ENCODE peak calls at places on chromosomes 12 and 14, in seven cellular contexts. D, W, M, Y, E, H and X are unnamed samples.
A peak's percentile ranks its signal among the peaks of the same experiment; 100 is the strongest.

GRCh38 chr12:69254046-69254445 is 14.7 kb downstream of the CPSF6 start:
- DNase-seq in W (peak; percentile 26), M (no peak), D (peak; percentile 63), E (peak; percentile 45), Y (no peak), H (peak; percentile 36), X (peak; percentile 82)

GRCh38 chr12:108063192-108063591 is 65.9 kb upstream of the WSCD2 start:
- DNase-seq in Y (no peak), H (no peak), D (peak; percentile 57), M (no peak), E (peak; percentile 41), W (no peak), X (peak; percentile 42)

GRCh38 chr14:38391334-38391733 is 135.4 kb upstream of the CLEC14A start:
- DNase-seq in H (no peak), W (no peak), M (no peak), Y (no peak), E (no peak), D (no peak), X (peak; percentile 30)

GRCh38 chr12:124750787-124751471 is 112.7 kb downstream of the SCARB1 start:
- DNase-seq in M (no peak), D (no peak), E (peak; percentile 39), H (no peak), W (no peak), Y (no peak), X (no peak)

GRCh38 chr14:94394594-94395305 is 6.3 kb upstream of the SERPINA1 start:
- DNase-seq in D (peak; percentile 17), E (no peak), H (no peak), M (no peak), Y (no peak), W (no peak), X (no peak)

GRCh38 chr12:53866727-53867126 is 71.9 kb upstream of the HOXC13 start:
- DNase-seq in M (no peak), Y (no peak), D (no peak), W (no peak), H (no peak), E (no peak), X (no peak)

GRCh38 chr14:104132981-104133380 is 5.4 kb upstream of the KIF26A start:
- DNase-seq in Y (no peak), D (no peak), E (no peak), M (no peak), H (no peak), W (no peak), X (no peak)

GRCh38 chr14:78029471-78030372 is 140.5 kb upstream of the NRXN3 start:
- DNase-seq in E (peak; percentile 98), W (peak; percentile 56), Y (no peak), M (no peak), D (peak; percentile 63), H (no peak), X (no peak)

GRCh38 chr12:56206373-56207166 is 15.2 kb downstream of the RNF41 start:
- DNase-seq in M (no peak), E (peak; percentile 47), Y (no peak), D (peak; percentile 56), W (peak; percentile 30), H (no peak), X (peak; percentile 73)

GRCh38 chr14:51495319-51495718 is 156.4 kb upstream of the FRMD6 start:
- DNase-seq in M (no peak), Y (no peak), D (no peak), E (no peak), H (no peak), W (no peak), X (no peak)

GRCh38 chr14:31084385-31084784 is 58.2 kb upstream of the STRN3 start:
- DNase-seq in Y (no peak), E (peak; percentile 39), D (no peak), M (no peak), W (no peak), H (peak; percentile 49), X (no peak)

GRCh38 chr12:56028511-56029165 is 7.8 kb downstream of the IKZF4 start:
- DNase-seq in E (peak; percentile 10), Y (no peak), D (no peak), H (no peak), M (no peak), W (no peak), X (no peak)

GRCh38 chr14:89660183-89660582 is 243.2 kb upstream of the FOXN3 start:
- DNase-seq in W (no peak), M (no peak), H (no peak), E (no peak), D (no peak), Y (no peak), X (no peak)

GRCh38 chr12:86233126-86233525 is 23.1 kb downstream of the MGAT4C start:
- DNase-seq in Y (no peak), D (peak; percentile 62), M (no peak), E (peak; percentile 99), W (peak; percentile 57), H (no peak), X (peak; percentile 65)

GRCh38 chr14:76761849-76762616 is 765 bp downstream of the VASH1 start:
- DNase-seq in H (no peak), M (no peak), E (peak; percentile 86), W (peak; percentile 48), D (no peak), Y (no peak), X (no peak)

GRCh38 chr12:31323466-31324115 is 2.4 kb downstream of the SINHCAF start:
- DNase-seq in E (peak; percentile 99), W (peak; percentile 60), M (peak; percentile 44), H (peak; percentile 63), Y (peak; percentile 34), D (peak; percentile 60), X (peak; percentile 92)

GRCh38 chr12:84676787-84677186 is 235.8 kb downstream of the SLC6A15 start:
- DNase-seq in M (no peak), D (no peak), E (peak; percentile 19), Y (no peak), W (no peak), H (no peak), X (no peak)

GRCh38 chr12:72269491-72269890 is 2.7 kb upstream of the TRHDE start:
- DNase-seq in D (no peak), E (peak; percentile 37), H (no peak), W (no peak), Y (no peak), M (no peak), X (no peak)

GRCh38 chr12:25424186-25424854 is 128.8 kb downstream of the LMNTD1 start:
- DNase-seq in E (no peak), D (no peak), H (no peak), M (no peak), W (no peak), Y (no peak), X (no peak)

GRCh38 chr14:23881292-23881691 is 72.3 kb upstream of the DHRS4 start:
- DNase-seq in Y (no peak), W (no peak), D (no peak), M (no peak), H (no peak), E (no peak), X (no peak)

GRCh38 chr12:94318178-94318577 is 141.5 kb downstream of the CEP83 start:
- DNase-seq in D (no peak), E (no peak), H (no peak), W (no peak), Y (no peak), M (no peak), X (no peak)

GRCh38 chr14:99682809-99683618 is 1.1 kb upstream of the CYP46A1 start:
- DNase-seq in W (peak; percentile 85), Y (peak; percentile 70), E (peak; percentile 88), H (peak; percentile 88), M (peak; percentile 60), D (peak; percentile 84), X (peak; percentile 87)

GRCh38 chr14:34085695-34086094 is 134.8 kb upstream of the EGLN3 start:
- DNase-seq in H (no peak), W (no peak), Y (no peak), D (no peak), E (no peak), M (no peak), X (no peak)

GRCh38 chr12:54147186-54147585 is 41.6 kb downstream of the SMUG1 start:
- DNase-seq in H (no peak), W (no peak), M (no peak), E (peak; percentile 40), Y (no peak), D (no peak), X (no peak)

GRCh38 chr12:57138526-57139272 is 8.7 kb downstream of the LRP1-AS start:
- DNase-seq in E (peak; percentile 14), W (no peak), D (no peak), M (no peak), H (no peak), Y (no peak), X (no peak)

GRCh38 chr14:24813089-24813815 is 179.3 kb upstream of the GZMB start:
- DNase-seq in M (no peak), Y (no peak), D (no peak), E (no peak), W (no peak), H (no peak), X (no peak)

GRCh38 chr14:28058012-28058296 is 708.6 kb upstream of the FOXG1 start:
- DNase-seq in H (no peak), M (no peak), Y (no peak), E (peak; percentile 66), D (no peak), W (peak; percentile 33), X (no peak)

GRCh38 chr14:95040723-95041476 is 116.4 kb downstream of the DICER1 start:
- DNase-seq in W (no peak), Y (no peak), E (no peak), D (no peak), H (no peak), M (no peak), X (peak; percentile 24)

GRCh38 chr14:80077262-80077661 is 134.0 kb downstream of the DIO2 start:
- DNase-seq in H (no peak), Y (no peak), D (no peak), M (no peak), E (no peak), W (no peak), X (no peak)

GRCh38 chr14:100203962-100204834 is 34.7 kb upstream of the YY1 start:
- DNase-seq in E (no peak), W (no peak), H (no peak), D (no peak), M (no peak), Y (no peak), X (no peak)

GRCh38 chr12:21526721-21527345 is 737 bp downstream of the SPX start:
- DNase-seq in M (no peak), W (peak; percentile 62), D (no peak), E (peak; percentile 67), H (no peak), Y (no peak), X (peak; percentile 79)

GRCh38 chr14:101823081-101823480 is 61.6 kb downstream of the PPP2R5C start:
- DNase-seq in H (no peak), Y (no peak), D (no peak), E (no peak), W (no peak), M (no peak), X (no peak)

GRCh38 chr12:75994069-75994740 is 37.4 kb downstream of the PHLDA1 start:
- DNase-seq in E (no peak), H (no peak), M (no peak), W (no peak), D (no peak), Y (no peak), X (no peak)

GRCh38 chr14:61451891-61452400 is 130.6 kb downstream of the PRKCH start:
- DNase-seq in E (no peak), M (no peak), H (no peak), D (no peak), Y (no peak), W (no peak), X (no peak)